ENCODE peak calls at places on chromosomes 2 and 18, in eight cellular contexts. R, W, C, V, H, B, E and Z are unnamed samples.

GRCh38 chr2:152405206-152406118 is 70.5 kb downstream of the FMNL2 start:
- DNase-seq in R (no peak), W (no peak), C (no peak), V (no peak), H (peak), B (no peak), E (no peak), Z (no peak)

GRCh38 chr18:36352384-36352783 is 54.9 kb downstream of the FHOD3 start:
- DNase-seq in R (peak), W (no peak), C (no peak), V (no peak), H (peak), B (no peak), E (no peak), Z (no peak)

GRCh38 chr2:200575957-200576356 is 9.9 kb upstream of the AOX1 start:
- DNase-seq in R (peak), W (no peak), C (no peak), V (no peak), H (peak), B (no peak), E (no peak), Z (no peak)

GRCh38 chr2:38697116-38697840 is 31.4 kb downstream of the GALM start:
- DNase-seq in R (no peak), W (no peak), C (no peak), V (no peak), H (no peak), B (no peak), E (no peak), Z (peak)

GRCh38 chr2:240598311-240598911 is 11.9 kb downstream of the CAPN10 start:
- DNase-seq in R (no peak), W (peak), C (no peak), V (no peak), H (no peak), B (peak), E (peak), Z (no peak)

GRCh38 chr2:242058116-242058680 is 188.7 kb downstream of the RTP5 start:
- DNase-seq in R (no peak), W (no peak), C (no peak), V (no peak), H (no peak), B (no peak), E (no peak), Z (no peak)

GRCh38 chr18:1062592-1062991 is 157.9 kb downstream of the ADCYAP1 start:
- DNase-seq in R (no peak), W (no peak), C (no peak), V (no peak), H (peak), B (no peak), E (no peak), Z (no peak)

GRCh38 chr18:53991805-53992204 is 232.7 kb downstream of the MBD2 start:
- DNase-seq in R (no peak), W (no peak), C (no peak), V (no peak), H (peak), B (no peak), E (no peak), Z (no peak)

GRCh38 chr18:49178736-49179135 is 228.0 kb upstream of the SMAD7 start:
- DNase-seq in R (no peak), W (peak), C (no peak), V (peak), H (peak), B (no peak), E (no peak), Z (peak)

GRCh38 chr2:132544045-132544630 is 125.9 kb downstream of the LYPD1 start:
- DNase-seq in R (no peak), W (no peak), C (no peak), V (no peak), H (no peak), B (no peak), E (no peak), Z (no peak)

GRCh38 chr2:203819434-203820133 is 48.0 kb upstream of the CTLA4 start:
- DNase-seq in R (no peak), W (no peak), C (no peak), V (no peak), H (no peak), B (no peak), E (no peak), Z (no peak)

GRCh38 chr2:166675553-166675952 is 181.5 kb upstream of the SCN7A start:
- DNase-seq in R (no peak), W (no peak), C (no peak), V (no peak), H (no peak), B (no peak), E (no peak), Z (no peak)

GRCh38 chr18:23675236-23675635 is 12.5 kb upstream of the ANKRD29 start:
- DNase-seq in R (no peak), W (no peak), C (no peak), V (no peak), H (no peak), B (no peak), E (no peak), Z (no peak)

GRCh38 chr2:30969006-30969405 is 161.8 kb upstream of the CAPN13 start:
- DNase-seq in R (no peak), W (no peak), C (no peak), V (no peak), H (no peak), B (no peak), E (no peak), Z (no peak)

GRCh38 chr18:63285332-63285731 is 34.2 kb downstream of the BCL2 start:
- DNase-seq in R (no peak), W (no peak), C (no peak), V (no peak), H (no peak), B (no peak), E (no peak), Z (no peak)

GRCh38 chr2:235642446-235643107 is 148.7 kb downstream of the AGAP1 start:
- DNase-seq in R (peak), W (no peak), C (no peak), V (no peak), H (peak), B (no peak), E (no peak), Z (no peak)

GRCh38 chr18:13235981-13236380 is 17.4 kb downstream of the LDLRAD4 start:
- DNase-seq in R (no peak), W (peak), C (no peak), V (no peak), H (no peak), B (peak), E (peak), Z (no peak)

GRCh38 chr2:224946911-224947310 is 95.4 kb downstream of the DOCK10 start:
- DNase-seq in R (no peak), W (no peak), C (no peak), V (no peak), H (peak), B (no peak), E (no peak), Z (no peak)

GRCh38 chr18:9712606-9713005 is 4.5 kb downstream of the RAB31 start:
- DNase-seq in R (no peak), W (no peak), C (no peak), V (no peak), H (no peak), B (no peak), E (no peak), Z (no peak)

GRCh38 chr2:78699696-78700095 is 325.8 kb upstream of the REG3G start:
- DNase-seq in R (no peak), W (no peak), C (no peak), V (no peak), H (no peak), B (no peak), E (no peak), Z (no peak)

GRCh38 chr2:165833156-165833555 is 39.1 kb upstream of the GALNT3 start:
- DNase-seq in R (peak), W (no peak), C (no peak), V (no peak), H (peak), B (no peak), E (no peak), Z (no peak)

GRCh38 chr2:8627019-8627691 is 54.7 kb upstream of the ID2 start:
- DNase-seq in R (no peak), W (no peak), C (no peak), V (no peak), H (no peak), B (no peak), E (peak), Z (no peak)

GRCh38 chr2:38602136-38602731 is 494 bp downstream of the HNRNPLL start:
- DNase-seq in R (peak), W (peak), C (peak), V (peak), H (no peak), B (no peak), E (peak), Z (peak)

GRCh38 chr2:127796389-127796788 is 14.6 kb downstream of the WDR33 start:
- DNase-seq in R (no peak), W (no peak), C (no peak), V (no peak), H (no peak), B (no peak), E (no peak), Z (no peak)

GRCh38 chr2:154170400-154170799 is 298.7 kb downstream of the GALNT13 start:
- DNase-seq in R (no peak), W (no peak), C (no peak), V (no peak), H (no peak), B (no peak), E (no peak), Z (no peak)

GRCh38 chr2:15391771-15392170 is 169.4 kb downstream of the NBAS start:
- DNase-seq in R (no peak), W (no peak), C (no peak), V (no peak), H (no peak), B (no peak), E (no peak), Z (no peak)

GRCh38 chr2:216012133-216012829 is 1.1 kb downstream of the MREG start:
- DNase-seq in R (peak), W (no peak), C (no peak), V (no peak), H (peak), B (no peak), E (no peak), Z (no peak)

GRCh38 chr2:236354973-236355595 is 90.9 kb upstream of the ASB18 start:
- DNase-seq in R (no peak), W (no peak), C (no peak), V (no peak), H (no peak), B (no peak), E (no peak), Z (no peak)

GRCh38 chr2:100857915-100858314 is 38.0 kb downstream of the NPAS2 start:
- DNase-seq in R (no peak), W (no peak), C (no peak), V (no peak), H (peak), B (no peak), E (no peak), Z (no peak)

GRCh38 chr2:236244256-236244655 is 19.9 kb downstream of the ASB18 start:
- DNase-seq in R (no peak), W (no peak), C (no peak), V (no peak), H (no peak), B (no peak), E (no peak), Z (no peak)

GRCh38 chr2:114160263-114161001 is 270.5 kb downstream of the ACTR3 start:
- DNase-seq in R (no peak), W (no peak), C (no peak), V (no peak), H (no peak), B (no peak), E (no peak), Z (no peak)

GRCh38 chr18:28109781-28110460 is 67.0 kb downstream of the CDH2 start:
- DNase-seq in R (no peak), W (no peak), C (no peak), V (no peak), H (no peak), B (no peak), E (no peak), Z (no peak)

GRCh38 chr2:176103634-176104337 is 3.3 kb upstream of the HOXD11 start:
- DNase-seq in R (no peak), W (peak), C (no peak), V (no peak), H (no peak), B (no peak), E (no peak), Z (no peak)

GRCh38 chr18:55405655-55406373 is 182.2 kb downstream of the TCF4 start:
- DNase-seq in R (peak), W (peak), C (peak), V (peak), H (peak), B (peak), E (peak), Z (peak)

GRCh38 chr18:74453011-74453571 is 4.0 kb downstream of the DIPK1C start:
- DNase-seq in R (no peak), W (no peak), C (no peak), V (no peak), H (no peak), B (no peak), E (no peak), Z (no peak)

GRCh38 chr2:174730530-174731018 is 33.7 kb downstream of the CHRNA1 start:
- DNase-seq in R (no peak), W (no peak), C (no peak), V (no peak), H (no peak), B (no peak), E (no peak), Z (no peak)

GRCh38 chr2:227684258-227684657 is 17.7 kb downstream of the SCYGR5 start:
- DNase-seq in R (no peak), W (no peak), C (no peak), V (no peak), H (no peak), B (no peak), E (peak), Z (no peak)

GRCh38 chr2:24237313-24237712 is 62.5 kb downstream of the FAM228A start:
- DNase-seq in R (no peak), W (no peak), C (no peak), V (no peak), H (no peak), B (no peak), E (no peak), Z (no peak)
- TF ChIP-seq CTCF in R (no peak), W (no peak), C (no peak), V (no peak), H (no peak), B (no peak), E (no peak), Z (no peak)

GRCh38 chr18:5456577-5457466 is 87.0 kb downstream of the EPB41L3 start:
- DNase-seq in R (no peak), W (no peak), C (no peak), V (peak), H (peak), B (no peak), E (no peak), Z (no peak)
- TF ChIP-seq CTCF in R (no peak), W (peak), C (peak), V (peak), H (peak), B (no peak), E (no peak), Z (peak)

GRCh38 chr2:190701586-190701985 is 52.7 kb downstream of the NAB1 start:
- DNase-seq in R (no peak), W (no peak), C (no peak), V (no peak), H (no peak), B (no peak), E (no peak), Z (no peak)

GRCh38 chr2:190697421-190697820 is 48.5 kb downstream of the NAB1 start:
- DNase-seq in R (no peak), W (no peak), C (no peak), V (no peak), H (no peak), B (no peak), E (no peak), Z (no peak)

GRCh38 chr2:190696792-190697398 is 48.0 kb downstream of the NAB1 start:
- DNase-seq in R (no peak), W (no peak), C (no peak), V (no peak), H (no peak), B (no peak), E (no peak), Z (no peak)

GRCh38 chr2:190695739-190696138 is 46.9 kb downstream of the NAB1 start:
- DNase-seq in R (no peak), W (no peak), C (no peak), V (no peak), H (peak), B (no peak), E (no peak), Z (peak)

DNA sequence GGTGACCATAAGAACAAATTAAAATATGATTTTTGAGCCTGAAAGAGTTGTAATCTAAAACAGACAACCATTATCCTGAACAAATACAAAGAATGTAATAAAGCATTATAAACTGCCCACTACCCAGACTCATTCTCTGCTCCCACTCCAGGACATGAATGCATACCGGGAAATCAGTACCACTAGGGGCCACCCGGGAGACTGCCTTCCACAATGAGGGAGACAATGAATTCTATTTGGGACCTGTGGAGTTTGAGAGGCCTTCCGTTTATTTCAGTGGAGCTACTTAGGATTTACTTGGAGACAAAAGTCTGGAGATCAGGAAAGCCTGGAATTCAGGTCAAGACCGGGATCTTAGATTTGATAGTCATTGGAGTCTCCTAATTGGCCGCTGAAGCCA is 50.0 kb downstream of the NAB1 start:
- DNase-seq in R (no peak), W (no peak), C (no peak), V (no peak), H (no peak), B (no peak), E (no peak), Z (no peak)
- TF ChIP-seq CTCF in R (no peak), W (no peak), C (no peak), V (peak), H (peak), B (no peak), E (no peak), Z (no peak)

GRCh38 chr18:77112161-77112801 is 20.3 kb downstream of the MBP start:
- DNase-seq in R (no peak), W (peak), C (no peak), V (no peak), H (peak), B (no peak), E (no peak), Z (no peak)

GRCh38 chr18:77110936-77111335 is 21.6 kb downstream of the MBP start:
- DNase-seq in R (no peak), W (no peak), C (no peak), V (no peak), H (no peak), B (no peak), E (no peak), Z (no peak)

GRCh38 chr18:77111449-77112160 is 21.0 kb downstream of the MBP start:
- DNase-seq in R (peak), W (peak), C (no peak), V (no peak), H (no peak), B (no peak), E (peak), Z (no peak)

GRCh38 chr18:77108821-77109692 is 23.5 kb downstream of the MBP start:
- DNase-seq in R (no peak), W (peak), C (no peak), V (no peak), H (no peak), B (no peak), E (no peak), Z (no peak)

GRCh38 chr18:77110400-77110799 is 22.2 kb downstream of the MBP start:
- DNase-seq in R (no peak), W (peak), C (no peak), V (no peak), H (no peak), B (no peak), E (no peak), Z (no peak)
- TF ChIP-seq CTCF in R (no peak), W (no peak), C (no peak), V (no peak), H (no peak), B (no peak), E (no peak), Z (no peak)